ENCODE peak calls at places on chromosomes 6 and 20, in five cellular contexts. A, S, Z, M and Q are unnamed samples.

GRCh38 chr20:50689864-50690263 is 1.5 kb downstream of the RIPOR3 start:
- DNase-seq in A (no peak), S (peak; percentile 28), Z (no peak), M (peak; percentile 12), Q (no peak)

GRCh38 chr20:33561981-33562601 is 72.2 kb downstream of the CBFA2T2 start:
- DNase-seq in A (no peak), S (peak; percentile 31), Z (no peak), M (peak; percentile 87), Q (no peak)

GRCh38 chr6:43817192-43817591 is 47.2 kb downstream of the VEGFA start:
- DNase-seq in A (no peak), S (peak; percentile 93), Z (peak; percentile 35), M (no peak), Q (peak; percentile 9)

GRCh38 chr6:2744206-2744771 is 6.4 kb downstream of the MYLK4 start:
- DNase-seq in A (no peak), S (no peak), Z (no peak), M (peak; percentile 41), Q (no peak)

GRCh38 chr20:32348207-32348606 is 9.9 kb upstream of the ASXL1 start:
- DNase-seq in A (no peak), S (no peak), Z (no peak), M (no peak), Q (no peak)

GRCh38 chr6:19399406-19399805 is 437.8 kb upstream of the ID4 start:
- DNase-seq in A (no peak), S (no peak), Z (no peak), M (no peak), Q (no peak)

GRCh38 chr6:106316376-106316769 is 9.2 kb downstream of the ATG5 start:
- DNase-seq in A (no peak), S (no peak), Z (peak; percentile 35), M (no peak), Q (no peak)

GRCh38 chr6:98833101-98834059 is 994 bp upstream of the POU3F2 start:
- DNase-seq in A (no peak), S (no peak), Z (peak; percentile 45), M (peak; percentile 45), Q (peak; percentile 26)

GRCh38 chr20:62959101-62959971 is 6.8 kb downstream of the SLC17A9 start:
- DNase-seq in A (no peak), S (no peak), Z (no peak), M (no peak), Q (peak; percentile 47)

GRCh38 chr6:75210885-75211739 is 5.3 kb upstream of the COL12A1 start:
- DNase-seq in A (no peak), S (peak; percentile 17), Z (peak; percentile 74), M (peak; percentile 42), Q (peak; percentile 48)

GRCh38 chr6:19050765-19051164 is 663.6 kb downstream of the RNF144B start:
- DNase-seq in A (no peak), S (no peak), Z (no peak), M (no peak), Q (no peak)

GRCh38 chr20:10090588-10091166 is 55.9 kb downstream of the ANKEF1 start:
- DNase-seq in A (peak; percentile 1), S (no peak), Z (peak; percentile 42), M (peak; percentile 82), Q (peak; percentile 9)

GRCh38 chr20:47578543-47578942 is 76.9 kb downstream of the NCOA3 start:
- DNase-seq in A (no peak), S (no peak), Z (no peak), M (no peak), Q (no peak)

GRCh38 chr20:3315110-3315509 is 76.1 kb upstream of the SLC4A11 start:
- DNase-seq in A (no peak), S (no peak), Z (no peak), M (no peak), Q (no peak)

GRCh38 chr6:139635401-139636130 is 261.1 kb upstream of the CITED2 start:
- DNase-seq in A (no peak), S (no peak), Z (no peak), M (no peak), Q (no peak)

GRCh38 chr6:6891074-6891754 is 216.5 kb upstream of the RREB1 start:
- DNase-seq in A (no peak), S (no peak), Z (no peak), M (peak; percentile 52), Q (no peak)

GRCh38 chr6:127737009-127737486 is 160.1 kb downstream of the C6orf58 start:
- DNase-seq in A (peak; percentile 26), S (peak; percentile 4), Z (peak; percentile 65), M (peak; percentile 74), Q (peak; percentile 38)

GRCh38 chr6:120451508-120451907 is 882.8 kb downstream of the TBC1D32 start:
- DNase-seq in A (no peak), S (no peak), Z (no peak), M (no peak), Q (no peak)

GRCh38 chr6:25136879-25137278 is 142.3 kb upstream of the CARMIL1 start:
- DNase-seq in A (no peak), S (no peak), Z (peak; percentile 57), M (no peak), Q (no peak)

GRCh38 chr6:26521485-26522391 is 16.4 kb upstream of the HMGN4 start:
- DNase-seq in A (peak; percentile 33), S (no peak), Z (peak; percentile 74), M (peak; percentile 82), Q (peak; percentile 84)

GRCh38 chr6:96522469-96523009 is 933 bp downstream of the UFL1 start:
- DNase-seq in A (no peak), S (no peak), Z (peak; percentile 68), M (no peak), Q (no peak)

GRCh38 chr6:404685-405423 is 13.3 kb downstream of the IRF4 start:
- DNase-seq in A (no peak), S (no peak), Z (peak; percentile 74), M (no peak), Q (no peak)